ENCODE peak calls at places on chromosome 16, in six cellular contexts. T, G, M, F, C and J are unnamed samples.

GRCh38 chr16:80459331-80459777 is 81.4 kb upstream of the DYNLRB2 start:
- DNase-seq in T (peak), G (no peak), M (no peak), F (no peak), C (no peak), J (peak)

GRCh38 chr16:69083306-69083941 is 22.0 kb upstream of the HAS3 start:
- DNase-seq in T (no peak), G (no peak), M (no peak), F (no peak), C (no peak), J (no peak)

GRCh38 chr16:75244225-75244792 is 7.1 kb downstream of the BCAR1 start:
- DNase-seq in T (peak), G (no peak), M (peak), F (no peak), C (no peak), J (peak)

GRCh38 chr16:8866118-8866883 is 2.5 kb downstream of the CARHSP1 start:
- DNase-seq in T (no peak), G (no peak), M (peak), F (no peak), C (no peak), J (peak)

GRCh38 chr16:20910781-20911321 is 10.3 kb downstream of the LYRM1 start:
- DNase-seq in T (peak), G (peak), M (no peak), F (no peak), C (no peak), J (peak)

GRCh38 chr16:66714659-66715307 is 18.2 kb upstream of the CMTM4 start:
- DNase-seq in T (peak), G (peak), M (no peak), F (no peak), C (no peak), J (no peak)

GRCh38 chr16:15899538-15900100 is 11.2 kb upstream of the CEP20 start:
- DNase-seq in T (peak), G (peak), M (no peak), F (no peak), C (no peak), J (peak)

GRCh38 chr16:85491798-85492616 is 121.1 kb upstream of the GSE1 start:
- DNase-seq in T (peak), G (peak), M (peak), F (no peak), C (no peak), J (peak)

GRCh38 chr16:11078812-11079459 is 134.6 kb downstream of the CLEC16A start:
- DNase-seq in T (peak), G (no peak), M (no peak), F (no peak), C (no peak), J (peak)

GRCh38 chr16:8894736-8895334 is 12.7 kb downstream of the LITAFD start:
- DNase-seq in T (no peak), G (no peak), M (no peak), F (no peak), C (no peak), J (no peak)

GRCh38 chr16:66844009-66844341 is 239 bp upstream of the CA7 start:
- DNase-seq in T (no peak), G (no peak), M (no peak), F (no peak), C (no peak), J (no peak)

GRCh38 chr16:27539120-27539519 is 10.6 kb downstream of the GTF3C1 start:
- DNase-seq in T (no peak), G (no peak), M (no peak), F (no peak), C (no peak), J (no peak)

GRCh38 chr16:50298075-50298460 is 31.7 kb downstream of the ADCY7 start:
- DNase-seq in T (no peak), G (no peak), M (peak), F (no peak), C (no peak), J (no peak)